ENCODE peak calls at places on chromosomes 1 and 21, in eight cellular contexts. W, I, N, P, B, H, C and J are unnamed samples.

GRCh38 chr1:36589006-36589405 is 106.3 kb upstream of the CSF3R start:
- DNase-seq in B (no peak), N (no peak), H (no peak), I (no peak), W (no peak), C (no peak), P (no peak), J (no peak)

GRCh38 chr1:25997759-25998074 is at the start of gene PAFAH2:
- DNase-seq in C (no peak), H (no peak), B (no peak), N (no peak), W (no peak), P (no peak), I (no peak), J (no peak)

GRCh38 chr1:34858901-34859441 is 578 bp downstream of the SMIM12 start:
- DNase-seq in B (no peak), P (no peak), N (peak; percentile 7), H (no peak), C (peak; percentile 10), W (peak; percentile 28), I (peak; percentile 34), J (no peak)

GRCh38 chr1:11227106-11228077 is 35.0 kb downstream of the MTOR start:
- DNase-seq in I (no peak), H (no peak), P (no peak), W (no peak), C (no peak), N (no peak), B (no peak), J (no peak)

GRCh38 chr1:226656201-226656600 is 82.9 kb downstream of the ITPKB start:
- DNase-seq in H (no peak), N (no peak), B (no peak), C (no peak), P (no peak), W (peak; percentile 60), I (no peak), J (no peak)

GRCh38 chr1:225851810-225852209 is 30.4 kb downstream of the TMEM63A start:
- DNase-seq in H (no peak), C (no peak), B (no peak), N (no peak), I (no peak), W (no peak), P (no peak), J (no peak)

GRCh38 chr21:29453511-29453910 is 154.8 kb downstream of the BACH1 start:
- DNase-seq in N (no peak), P (no peak), B (no peak), W (no peak), C (no peak), H (no peak), I (peak; percentile 36), J (no peak)

GRCh38 chr1:88504601-88505000 is 179.5 kb upstream of the PKN2 start:
- DNase-seq in P (no peak), W (no peak), B (no peak), N (no peak), I (no peak), C (no peak), H (no peak), J (no peak)

GRCh38 chr1:154961207-154961496 is 430 bp downstream of the PYGO2 start:
- DNase-seq in I (no peak), W (peak; percentile 86), N (no peak), P (no peak), C (no peak), H (no peak), B (no peak), J (no peak)

GRCh38 chr1:248730507-248731335 is 24.8 kb downstream of the LYPD8 start:
- DNase-seq in H (no peak), C (no peak), I (no peak), B (no peak), W (no peak), P (no peak), N (no peak), J (no peak)

GRCh38 chr21:46223217-46223616 is 5.4 kb downstream of the LSS start:
- DNase-seq in C (no peak), B (no peak), N (no peak), H (no peak), W (no peak), P (no peak), I (no peak), J (no peak)

GRCh38 chr1:119372493-119373086 is 4.0 kb downstream of the HAO2 start:
- DNase-seq in I (peak; percentile 24), N (peak; percentile 80), H (peak; percentile 55), B (no peak), P (no peak), C (peak; percentile 59), W (peak; percentile 63), J (no peak)

GRCh38 chr1:195071461-195071860 is 1536.8 kb downstream of the KCNT2 start:
- DNase-seq in C (no peak), P (no peak), W (no peak), B (no peak), H (no peak), N (no peak), I (no peak), J (no peak)

GRCh38 chr1:150233359-150234308 is 2.3 kb downstream of the ANP32E start:
- DNase-seq in P (no peak), H (no peak), C (peak; percentile 13), W (peak; percentile 40), N (peak; percentile 48), I (peak; percentile 13), B (peak; percentile 91), J (no peak)

GRCh38 chr1:53172751-53173498 is 23.7 kb upstream of the CPT2 start:
- DNase-seq in B (no peak), C (no peak), H (peak; percentile 41), N (peak; percentile 52), P (no peak), W (peak; percentile 40), I (no peak), J (no peak)

GRCh38 chr1:183163311-183163710 is 22.8 kb upstream of the LAMC2 start:
- DNase-seq in N (peak; percentile 96), I (peak; percentile 95), P (no peak), C (no peak), B (no peak), W (no peak), H (no peak), J (no peak)

GRCh38 chr1:242132446-242132845 is 133.5 kb upstream of the MAP1LC3C start:
- DNase-seq in P (no peak), H (no peak), B (no peak), W (no peak), N (no peak), C (peak; percentile 15), I (no peak), J (no peak)

GRCh38 chr1:52632732-52633290 is at the start of gene SHISAL2A:
- DNase-seq in I (peak; percentile 43), W (peak; percentile 24), B (no peak), H (peak; percentile 48), P (no peak), C (no peak), N (no peak), J (peak; percentile 7)

GRCh38 chr1:204408074-204408507 is 3.5 kb downstream of the PPP1R15B start:
- DNase-seq in H (peak; percentile 73), N (peak; percentile 79), B (peak; percentile 92), W (peak; percentile 78), P (peak; percentile 76), C (peak; percentile 72), I (peak; percentile 80), J (peak; percentile 55)

DNA sequence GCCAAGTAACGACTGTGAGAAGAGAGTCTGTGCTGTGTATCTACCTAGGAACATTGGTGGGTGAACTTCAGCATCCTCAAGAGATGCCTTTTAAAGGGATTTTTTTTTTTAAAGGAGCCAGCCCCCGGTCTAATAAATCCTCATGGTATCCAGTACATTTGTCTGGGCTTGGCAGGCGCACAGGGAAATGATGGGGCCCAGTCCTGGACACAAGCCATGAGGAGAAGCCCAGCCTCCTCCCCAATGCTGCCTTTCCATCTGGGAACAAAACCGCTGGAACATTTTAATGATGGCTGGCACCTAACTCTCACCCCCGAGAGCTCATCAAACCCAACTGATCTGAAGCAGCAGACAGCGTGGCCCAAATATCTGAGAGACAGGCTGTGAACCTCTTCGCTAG is 64.2 kb downstream of the ACOT7 start:
- DNase-seq in P (no peak), B (no peak), W (no peak), C (no peak), I (peak; percentile 36), H (peak; percentile 31), N (no peak), J (no peak)
- H3K27ac ChIP-seq in P (no peak overlapping the region), B (no peak overlapping the region), W (no peak overlapping the region), C (no peak overlapping the region), I (no peak overlapping the region), H (peak overlapping the region; percentile 18), N (no peak overlapping the region), J (no peak overlapping the region)

DNA sequence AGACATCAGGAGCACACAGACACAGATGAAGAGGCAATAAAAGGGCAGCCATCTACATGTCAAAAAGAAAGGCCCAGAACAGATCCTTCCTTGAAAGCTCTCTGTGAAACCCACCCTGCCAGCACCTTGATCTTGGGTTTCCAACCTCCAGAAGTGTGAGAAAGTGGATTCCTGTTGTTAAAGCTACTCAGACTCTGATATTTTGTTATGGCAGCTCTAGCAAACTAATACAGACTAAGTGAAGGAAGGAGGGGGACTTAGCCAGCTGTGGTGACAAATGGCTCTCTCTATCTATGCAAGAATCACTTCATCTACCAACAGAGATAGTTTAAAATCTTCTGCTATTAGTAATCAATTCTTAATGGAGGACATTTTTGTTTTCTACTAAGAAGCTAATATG is 10.4 kb downstream of the SAMSN1 start:
- DNase-seq in I (no peak), C (no peak), P (no peak), N (no peak), W (no peak), B (no peak), H (no peak), J (no peak)
- H3K27ac ChIP-seq in I (no peak overlapping the region), C (no peak overlapping the region), P (no peak overlapping the region), N (no peak overlapping the region), W (no peak overlapping the region), B (no peak overlapping the region), H (no peak overlapping the region), J (no peak overlapping the region)

GRCh38 chr1:27883536-27884181 is 11.3 kb downstream of the THEMIS2 start:
- DNase-seq in W (no peak), B (no peak), C (no peak), H (no peak), N (no peak), I (no peak), P (peak; percentile 42), J (no peak)
- H3K27ac ChIP-seq in W (peak overlapping the region; percentile 64), B (peak overlapping the region; percentile 7), C (no peak overlapping the region), H (peak overlapping the region; percentile 75), N (no peak overlapping the region), I (no peak overlapping the region), P (peak overlapping the region; percentile 14), J (peak overlapping the region; percentile 27)

GRCh38 chr1:44806025-44806703 is 987 bp downstream of the DYNLT4 start:
- DNase-seq in H (peak; percentile 8), W (no peak), C (no peak), N (no peak), I (no peak), P (peak; percentile 49), B (no peak), J (no peak)

GRCh38 chr1:44803312-44804095 is 3.3 kb downstream of the PLK3 start:
- DNase-seq in C (no peak), N (no peak), H (no peak), W (no peak), I (no peak), B (no peak), P (peak; percentile 40), J (no peak)

GRCh38 chr1:44807364-44808062 is 362 bp upstream of the DYNLT4 start:
- DNase-seq in I (peak; percentile 100), P (peak; percentile 95), C (peak; percentile 97), H (peak; percentile 97), W (peak; percentile 98), N (peak; percentile 97), B (peak; percentile 99), J (peak; percentile 68)

GRCh38 chr1:44806704-44807363 is at the start of gene DYNLT4:
- DNase-seq in W (no peak), I (no peak), H (no peak), N (no peak), P (peak; percentile 48), B (no peak), C (no peak), J (no peak)

GRCh38 chr1:44805311-44806024 is 1.7 kb downstream of the DYNLT4 start:
- DNase-seq in B (no peak), H (no peak), C (no peak), W (no peak), I (no peak), N (no peak), P (peak; percentile 39), J (no peak)
- H3K27ac ChIP-seq in B (peak overlapping the region; percentile 96), H (peak overlapping the region; percentile 92), C (peak overlapping the region; percentile 3), W (no peak overlapping the region), I (peak overlapping the region; percentile 57), N (no peak overlapping the region), P (peak overlapping the region; percentile 100), J (no peak overlapping the region)